ENCODE peak calls at places on chromosome 22, in four cellular contexts. T is kidney epithelial cell, V is GM12865, X is neural crest cell. Z is an unnamed sample.

GRCh38 chr22:44369916-44370804 is 57.4 kb upstream of the SHISAL1 start:
- DNase-seq in T (no peak), V (no peak), X (no peak), Z (no peak)

GRCh38 chr22:39369186-39369585 is 19.4 kb downstream of the SYNGR1 start:
- DNase-seq in T (no peak), V (no peak), X (no peak), Z (no peak)

GRCh38 chr22:43859621-43860020 is 2.7 kb downstream of the SULT4A1 start:
- DNase-seq in T (no peak), V (no peak), X (no peak), Z (no peak)

GRCh38 chr22:46031561-46031960 is 54.6 kb upstream of the WNT7B start:
- DNase-seq in T (no peak), V (no peak), X (no peak), Z (no peak)

GRCh38 chr22:46589141-46589748 is 30.9 kb upstream of the GRAMD4 start:
- DNase-seq in T (no peak), V (no peak), X (no peak), Z (no peak)

GRCh38 chr22:49934891-49935557 is 16.6 kb downstream of the CRELD2 start:
- DNase-seq in T (no peak), V (peak), X (no peak), Z (peak)

GRCh38 chr22:44181912-44182590 is 1.3 kb downstream of the PARVG start:
- DNase-seq in T (no peak), V (peak), X (no peak), Z (no peak)

GRCh38 chr22:37843746-37844089 is 416 bp downstream of the ANKRD54 start:
- DNase-seq in T (no peak), V (peak), X (no peak), Z (no peak)

GRCh38 chr22:23401111-23401909 is 178.8 kb downstream of the IGLL1 start:
- DNase-seq in T (peak), V (no peak), X (no peak), Z (no peak)

GRCh38 chr22:23294221-23294620 is 113.9 kb downstream of the BCR start:
- DNase-seq in T (no peak), V (no peak), X (no peak), Z (no peak)

GRCh38 chr22:21734540-21735197 is 925 bp downstream of the YPEL1 start:
- DNase-seq in T (no peak), V (peak), X (no peak), Z (no peak)

GRCh38 chr22:50471197-50471847 is 3.5 kb downstream of the SBF1 start:
- DNase-seq in T (no peak), V (no peak), X (no peak), Z (no peak)

GRCh38 chr22:45496451-45496941 is 6.2 kb upstream of the FBLN1 start:
- DNase-seq in T (no peak), V (no peak), X (no peak), Z (no peak)

GRCh38 chr22:40485813-40486610 is 115.6 kb downstream of the SGSM3 start:
- DNase-seq in T (no peak), V (no peak), X (no peak), Z (no peak)
- TF ChIP-seq CTCF in T (no peak), V (no peak), X (no peak), Z (no peak)

DNA sequence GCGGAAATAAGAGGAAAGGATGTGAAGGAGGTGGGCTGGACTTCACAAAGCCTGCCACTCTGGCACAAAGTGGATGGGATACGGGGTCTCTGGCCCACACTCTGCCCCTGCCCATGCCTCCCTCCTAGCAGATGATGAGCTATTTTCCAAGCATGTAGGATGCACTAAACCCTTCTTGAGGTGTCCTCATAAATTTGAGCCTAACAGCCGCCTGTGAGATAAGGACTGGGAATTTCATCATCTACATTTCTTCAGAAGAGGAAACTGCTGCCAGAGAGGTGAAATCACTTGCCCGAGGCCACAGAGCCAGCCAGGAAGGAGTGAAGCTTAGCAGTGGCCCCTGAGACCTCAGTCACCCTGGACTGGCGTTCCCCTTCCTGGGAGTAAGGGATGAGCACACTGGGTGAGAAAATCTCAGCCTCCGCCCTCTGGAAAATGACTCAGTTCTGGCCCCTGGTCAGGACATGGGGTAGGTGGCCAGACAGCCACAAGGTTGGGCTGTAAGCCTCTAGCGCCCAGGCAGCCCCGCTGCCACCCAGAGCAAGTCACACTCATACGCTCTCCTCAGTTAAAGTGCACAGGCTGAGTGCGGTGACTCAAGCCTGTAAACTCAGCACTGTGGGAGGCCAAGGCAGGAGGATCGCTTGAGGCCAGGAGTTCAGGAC is 27.9 kb downstream of the MB start:
- DNase-seq in T (peak), V (no peak), X (no peak), Z (no peak)
- TF ChIP-seq CTCF in T (no peak), V (no peak), X (no peak), Z (no peak)

GRCh38 chr22:41946360-41947180 is at the start of gene CENPM:
- DNase-seq in T (peak), V (peak), X (peak), Z (peak)
- TF ChIP-seq CTCF in T (peak), V (no peak), X (peak), Z (no peak)

GRCh38 chr22:32202161-32202538 is 2.7 kb downstream of the RFPL2 start:
- DNase-seq in T (no peak), V (no peak), X (no peak), Z (no peak)

GRCh38 chr22:32204211-32204855 is 540 bp downstream of the RFPL2 start:
- DNase-seq in T (no peak), V (no peak), X (no peak), Z (no peak)

GRCh38 chr22:32200752-32201151 is 4.1 kb downstream of the RFPL2 start:
- DNase-seq in T (no peak), V (no peak), X (no peak), Z (no peak)

GRCh38 chr22:32203181-32204105 is 1.4 kb downstream of the RFPL2 start:
- DNase-seq in T (no peak), V (no peak), X (no peak), Z (no peak)

GRCh38 chr22:32202539-32203180 is 2.2 kb downstream of the RFPL2 start:
- DNase-seq in T (peak), V (peak), X (peak), Z (no peak)
- TF ChIP-seq CTCF in T (peak), V (peak), X (peak), Z (peak)

GRCh38 chr22:36409911-36410756 is 22.4 kb upstream of the MYH9 start:
- DNase-seq in T (peak), V (peak), X (peak), Z (peak)
- TF ChIP-seq CTCF in T (no peak), V (no peak), X (peak), Z (no peak)

Z was measured in natural killer cell.